ENCODE peak calls at places on chromosomes 13 and 19, in four cellular contexts. F, B, X and J are unnamed samples.

GRCh38 chr13:113001251-113002140 is 32.5 kb downstream of the MCF2L start:
- DNase-seq in F (peak), B (peak), X (peak), J (peak)

GRCh38 chr19:34576292-34576691 is 94.7 kb downstream of the WTIP start:
- DNase-seq in F (no peak), B (no peak), X (no peak), J (no peak)

GRCh38 chr13:92640936-92641335 is 585.7 kb upstream of the GPC6 start:
- DNase-seq in F (no peak), B (no peak), X (peak), J (no peak)

GRCh38 chr13:35349673-35350278 is 126.7 kb downstream of the MAB21L1 start:
- DNase-seq in F (no peak), B (peak), X (no peak), J (no peak)

GRCh38 chr19:41548954-41549688 is 26.8 kb upstream of the CEACAM21 start:
- DNase-seq in F (no peak), B (no peak), X (no peak), J (no peak)

GRCh38 chr19:330503-330902 is 14.1 kb downstream of the MIER2 start:
- DNase-seq in F (no peak), B (no peak), X (no peak), J (no peak)

GRCh38 chr13:64239372-64239771 is 2823.7 kb upstream of the PCDH20 start:
- DNase-seq in F (no peak), B (peak), X (peak), J (no peak)

GRCh38 chr19:11137542-11138384 is 17.8 kb downstream of the SPC24 start:
- DNase-seq in F (peak), B (peak), X (peak), J (peak)

GRCh38 chr13:35966024-35966423 is 165.2 kb downstream of the DCLK1 start:
- DNase-seq in F (no peak), B (no peak), X (no peak), J (no peak)

GRCh38 chr13:81393686-81394085 is 1052.8 kb upstream of the SPRY2 start:
- DNase-seq in F (no peak), B (peak), X (no peak), J (no peak)

GRCh38 chr13:113764793-113765190 is 5.8 kb downstream of the TMEM255B start:
- DNase-seq in F (no peak), B (no peak), X (no peak), J (no peak)

GRCh38 chr13:46176756-46177155 is 5.2 kb downstream of the LCP1 start:
- DNase-seq in F (no peak), B (no peak), X (no peak), J (no peak)

GRCh38 chr13:40496035-40496810 is 170.2 kb downstream of the FOXO1 start:
- DNase-seq in F (no peak), B (no peak), X (no peak), J (no peak)

GRCh38 chr19:558770-559439 is 13.5 kb upstream of the BSG start:
- DNase-seq in F (no peak), B (no peak), X (peak), J (no peak)

GRCh38 chr13:110102053-110102452 is 204.9 kb downstream of the COL4A1 start:
- DNase-seq in F (no peak), B (no peak), X (no peak), J (no peak)

GRCh38 chr19:18862976-18863842 is 31.4 kb downstream of the UPF1 start:
- DNase-seq in F (no peak), B (no peak), X (no peak), J (no peak)

GRCh38 chr13:62176051-62176450 is 760.4 kb upstream of the PCDH20 start:
- DNase-seq in F (no peak), B (peak), X (no peak), J (no peak)

GRCh38 chr13:26372747-26373146 is 118.8 kb downstream of the CDK8 start:
- DNase-seq in F (no peak), B (no peak), X (no peak), J (no peak)

GRCh38 chr19:49361438-49362047 is 673 bp downstream of the TEAD2 start:
- DNase-seq in F (no peak), B (peak), X (peak), J (peak)

GRCh38 chr13:41782086-41782485 is 178.8 kb downstream of the VWA8 start:
- DNase-seq in F (no peak), B (no peak), X (no peak), J (no peak)

GRCh38 chr13:84864341-84864740 is 934.9 kb downstream of the SLITRK6 start:
- DNase-seq in F (no peak), B (peak), X (no peak), J (no peak)

GRCh38 chr13:100019780-100020356 is 38.3 kb downstream of the ZIC2 start:
- DNase-seq in F (no peak), B (no peak), X (no peak), J (no peak)

GRCh38 chr13:45301263-45301662 is 39.7 kb downstream of the TPT1 start:
- DNase-seq in F (no peak), B (no peak), X (no peak), J (no peak)

GRCh38 chr19:2584002-2584401 is 108.1 kb downstream of the GADD45B start:
- DNase-seq in F (no peak), B (no peak), X (no peak), J (no peak)

GRCh38 chr19:42634409-42635232 is 39.9 kb upstream of the CEACAM8 start:
- DNase-seq in F (peak), B (peak), X (peak), J (no peak)

GRCh38 chr13:104286566-104287290 is 1220.5 kb upstream of the SLC10A2 start:
- DNase-seq in F (peak), B (no peak), X (no peak), J (no peak)

GRCh38 chr13:21610687-21611086 is 6.7 kb upstream of the MICU2 start:
- DNase-seq in F (no peak), B (no peak), X (no peak), J (no peak)

GRCh38 chr13:31638577-31638976 is 100.7 kb upstream of the RXFP2 start:
- DNase-seq in F (no peak), B (peak), X (peak), J (no peak)

GRCh38 chr13:74550039-74550438 is 415.8 kb upstream of the KLF12 start:
- DNase-seq in F (no peak), B (no peak), X (no peak), J (no peak)

GRCh38 chr13:34764246-34764645 is 177.8 kb upstream of the NBEA start:
- DNase-seq in F (no peak), B (no peak), X (no peak), J (no peak)

GRCh38 chr19:49844138-49844740 is 6.7 kb upstream of the PTOV1 start:
- DNase-seq in F (no peak), B (no peak), X (no peak), J (no peak)

GRCh38 chr13:37736040-37736439 is 133.5 kb downstream of the TRPC4 start:
- DNase-seq in F (no peak), B (no peak), X (no peak), J (no peak)